ENCODE peak calls at places on chromosomes 4 and X, in ten cellular contexts. A is fibroblast of mammary gland, Y is ascending aorta, K is neural progenitor cell, F is HL-60, T is cardiac muscle cell, Z is natural killer cell, Q is stomach, H is breast epithelium, U is tibial nerve. G is an unnamed sample.

GRCh38 chr4:3613980-3614730 is 81.9 kb upstream of the LRPAP1 start:
- DNase-seq in K (no peak), Y (no peak), Q (no peak), A (no peak), Z (no peak), H (peak), U (no peak), F (no peak), T (peak), G (no peak)

GRCh38 chr4:24209891-24210290 is 320.0 kb upstream of the PPARGC1A start:
- DNase-seq in Q (no peak), Z (no peak), T (no peak), A (peak), H (no peak), F (no peak), Y (no peak), U (no peak), K (no peak), G (no peak)

GRCh38 chr4:20625460-20625859 is 74.8 kb upstream of the PACRGL start:
- DNase-seq in U (no peak), H (no peak), A (no peak), T (no peak), F (peak), Z (no peak), Y (no peak), K (no peak), Q (no peak), G (no peak)

GRCh38 chr4:15065516-15065915 is 63.2 kb downstream of the CPEB2 start:
- DNase-seq in F (no peak), K (no peak), Z (no peak), T (no peak), U (no peak), Y (no peak), Q (no peak), A (no peak), H (no peak), G (no peak)

GRCh38 chr4:116913451-116913850 is 171.9 kb downstream of the TRAM1L1 start:
- DNase-seq in A (no peak), T (no peak), Z (no peak), H (no peak), Y (no peak), Q (no peak), U (no peak), K (no peak), F (no peak), G (no peak)

GRCh38 chr4:128228021-128228571 is 59.5 kb downstream of the PGRMC2 start:
- DNase-seq in H (peak), Z (no peak), A (no peak), U (no peak), Q (peak), K (no peak), T (no peak), F (no peak), Y (no peak), G (no peak)

GRCh38 chr4:117420966-117421365 is 335.6 kb upstream of the TRAM1L1 start:
- DNase-seq in Q (no peak), T (no peak), F (no peak), U (no peak), Y (no peak), A (no peak), K (no peak), Z (no peak), H (no peak), G (no peak)

GRCh38 chr4:155614111-155614762 is 52.4 kb upstream of the GUCY1A1 start:
- DNase-seq in H (no peak), K (no peak), U (no peak), Y (no peak), F (no peak), Z (no peak), T (no peak), A (no peak), Q (no peak), G (no peak)

GRCh38 chrX:146967296-146967695 is 152.8 kb upstream of the CXorf51A start:
- DNase-seq in H (no peak), F (no peak), A (no peak), Z (no peak), Q (no peak), K (no peak), T (no peak), U (no peak), Y (no peak), G (no peak)

GRCh38 chr4:119589165-119589564 is 39.4 kb downstream of the PDE5A start:
- DNase-seq in Y (no peak), H (no peak), Z (no peak), F (no peak), A (peak), Q (no peak), U (no peak), K (no peak), T (no peak), G (no peak)

GRCh38 chrX:112470551-112470950 is 209.2 kb downstream of the LHFPL1 start:
- DNase-seq in A (no peak), Y (no peak), K (no peak), H (no peak), U (no peak), F (no peak), Q (no peak), Z (no peak), T (no peak), G (no peak)

GRCh38 chr4:165709973-165710526 is 163.0 kb upstream of the TLL1 start:
- DNase-seq in Y (no peak), U (no peak), Q (no peak), A (no peak), K (no peak), T (no peak), H (no peak), F (no peak), Z (no peak), G (no peak)

GRCh38 chr4:128386761-128387599 is 99.4 kb upstream of the PGRMC2 start:
- DNase-seq in Y (peak), T (no peak), U (peak), K (no peak), F (peak), Q (peak), Z (no peak), H (peak), A (peak), G (no peak)

GRCh38 chrX:30620980-30621716 is 32.1 kb upstream of the GK start:
- DNase-seq in T (no peak), A (peak), H (no peak), U (no peak), Z (no peak), F (no peak), Q (no peak), K (no peak), Y (no peak), G (no peak)

GRCh38 chrX:9586992-9587392 is 122.1 kb downstream of the TBL1X start:
- DNase-seq in K (peak), Q (no peak), A (no peak), Y (peak), F (no peak), U (no peak), H (no peak), Z (no peak), T (peak), G (no peak)

GRCh38 chrX:15749642-15750610 is 11.9 kb downstream of the CA5B start:
- DNase-seq in U (no peak), H (peak), A (peak), Q (peak), Y (peak), Z (no peak), K (no peak), F (no peak), T (no peak), G (no peak)

GRCh38 chr4:150256841-150257273 is 178.6 kb downstream of the DCLK2 start:
- DNase-seq in T (no peak), U (no peak), A (no peak), Q (no peak), Z (no peak), Y (peak), K (no peak), H (no peak), F (no peak), G (no peak)

GRCh38 chr4:165129924-165130323 is 17.3 kb upstream of the TMEM192 start:
- DNase-seq in T (no peak), Q (no peak), A (no peak), Y (no peak), Z (no peak), K (no peak), U (no peak), F (no peak), H (no peak), G (no peak)

GRCh38 chr4:154612472-154613414 is at the start of gene FGG:
- DNase-seq in U (no peak), Q (no peak), T (no peak), H (no peak), K (no peak), F (no peak), Y (no peak), A (no peak), Z (no peak), G (no peak)

GRCh38 chr4:76725039-76725438 is 172.9 kb downstream of the SOWAHB start:
- DNase-seq in Q (no peak), H (no peak), T (no peak), F (no peak), A (no peak), Y (no peak), Z (no peak), K (no peak), U (no peak), G (no peak)

GRCh38 chr4:13542577-13543042 is 1.7 kb downstream of the NKX3-2 start:
- DNase-seq in Z (no peak), K (no peak), U (no peak), T (no peak), H (no peak), Q (no peak), A (no peak), Y (no peak), F (no peak), G (no peak)

GRCh38 chr4:127997534-127998388 is 32.6 kb downstream of the ABHD18 start:
- DNase-seq in K (no peak), A (peak), Z (no peak), U (no peak), T (peak), F (peak), Y (no peak), H (no peak), Q (no peak), G (no peak)

GRCh38 chrX:78092296-78092695 is 11.8 kb upstream of the PGK1 start:
- DNase-seq in K (peak), T (peak), Z (no peak), F (no peak), Q (no peak), A (peak), U (no peak), Y (no peak), H (no peak), G (no peak)

GRCh38 chrX:153868576-153869472 is 17.1 kb downstream of the L1CAM start:
- DNase-seq in H (no peak), F (no peak), Y (no peak), K (no peak), A (no peak), Q (no peak), Z (no peak), T (no peak), U (no peak), G (no peak)

GRCh38 chr4:140943486-140943885 is 187.3 kb upstream of the TBC1D9 start:
- DNase-seq in K (no peak), U (no peak), F (no peak), Q (no peak), Y (no peak), T (no peak), H (no peak), A (peak), Z (no peak), G (no peak)

GRCh38 chrX:115378471-115378870 is 89.0 kb downstream of the LUZP4 start:
- DNase-seq in K (no peak), T (no peak), Z (no peak), Y (no peak), F (no peak), U (no peak), A (peak), Q (no peak), H (no peak), G (no peak)

GRCh38 chr4:32985256-32985655 is 2265.1 kb downstream of the PCDH7 start:
- DNase-seq in A (peak), Q (no peak), H (no peak), T (no peak), Y (no peak), Z (no peak), K (no peak), F (no peak), U (no peak), G (no peak)

GRCh38 chr4:172868271-172868670 is 300.3 kb upstream of the GALNT7 start:
- DNase-seq in Y (no peak), U (no peak), Q (no peak), A (no peak), F (no peak), T (no peak), Z (no peak), H (no peak), K (no peak), G (no peak)

GRCh38 chr4:67927251-67927650 is 36.0 kb downstream of the TMPRSS11A start:
- DNase-seq in H (no peak), Q (no peak), Y (no peak), F (no peak), Z (no peak), U (no peak), K (no peak), A (no peak), T (no peak), G (no peak)

GRCh38 chr4:16869594-16870245 is 28.7 kb downstream of the LDB2 start:
- DNase-seq in Q (no peak), F (no peak), Z (no peak), Y (no peak), H (no peak), A (no peak), T (no peak), U (peak), K (no peak), G (no peak)

GRCh38 chrX:1411331-1411730 is 19.4 kb upstream of the SLC25A6 start:
- DNase-seq in U (no peak), Q (no peak), T (peak), K (no peak), F (no peak), Y (no peak), H (no peak), Z (no peak), A (no peak), G (no peak)

GRCh38 chr4:56158483-56158882 is 209.7 kb downstream of the CEP135 start:
- DNase-seq in K (no peak), F (no peak), T (no peak), Q (no peak), H (no peak), U (no peak), Z (no peak), Y (no peak), A (no peak), G (no peak)

GRCh38 chr4:13543091-13543581 is 1.2 kb downstream of the NKX3-2 start:
- DNase-seq in Y (no peak), U (no peak), F (no peak), Z (no peak), Q (no peak), K (no peak), H (no peak), T (no peak), A (no peak), G (no peak)

GRCh38 chr4:34261799-34262314 is 1982.5 kb downstream of the ARAP2 start:
- DNase-seq in Z (no peak), Q (no peak), Y (no peak), F (no peak), A (no peak), U (no peak), K (peak), T (no peak), H (no peak), G (no peak)

GRCh38 chr4:98027827-98028226 is 115.4 kb downstream of the STPG2 start:
- DNase-seq in F (no peak), Z (no peak), U (no peak), A (peak), H (no peak), T (peak), K (peak), Q (no peak), Y (no peak), G (no peak)

GRCh38 chr4:174626310-174627022 is 104.2 kb upstream of the HPGD start:
- DNase-seq in T (no peak), H (no peak), F (no peak), Q (no peak), A (no peak), U (no peak), Z (no peak), Y (no peak), K (no peak), G (no peak)

GRCh38 chr4:151862766-151863165 is 102.0 kb upstream of the GATB start:
- DNase-seq in T (no peak), K (no peak), F (no peak), H (no peak), Q (no peak), Z (no peak), A (peak), Y (no peak), U (no peak), G (no peak)

GRCh38 chr4:108650212-108651067 is at the start of gene OSTC:
- DNase-seq in T (peak), Q (peak), F (peak), Z (peak), K (peak), U (peak), A (peak), Y (peak), H (peak), G (peak)
- TF ChIP-seq CTCF in T (peak), Q (no peak), F (no peak), Z (no peak), K (peak), U (peak), A (no peak), Y (peak), H (no peak), G (no peak)

GRCh38 chr4:105969575-105969974 is 74.3 kb downstream of the NPNT start:
- DNase-seq in U (no peak), F (no peak), Y (no peak), Z (no peak), Q (no peak), A (no peak), K (no peak), T (no peak), H (no peak), G (no peak)
- TF ChIP-seq CTCF in U (no peak), F (no peak), Y (no peak), Z (no peak), Q (no peak), A (no peak), K (no peak), T (no peak), H (no peak), G (no peak)

GRCh38 chr4:38182334-38182998 is 222.3 kb downstream of the PTTG2 start:
- DNase-seq in Q (no peak), T (no peak), F (no peak), H (no peak), U (no peak), K (no peak), Y (peak), A (no peak), Z (no peak), G (no peak)

GRCh38 chr4:38177792-38178665 is 217.8 kb downstream of the PTTG2 start:
- DNase-seq in K (no peak), H (no peak), Z (peak), Y (peak), F (peak), T (no peak), U (peak), A (peak), Q (peak), G (no peak)

GRCh38 chr4:38179690-38180299 is 219.6 kb downstream of the PTTG2 start:
- DNase-seq in F (peak), T (peak), H (peak), K (peak), Q (peak), U (peak), Y (peak), A (peak), Z (peak), G (no peak)

GRCh38 chr4:38178666-38178995 is 218.4 kb downstream of the PTTG2 start:
- DNase-seq in Q (no peak), A (no peak), K (no peak), U (no peak), F (no peak), T (no peak), Y (no peak), Z (no peak), H (no peak), G (no peak)

GRCh38 chr4:38180456-38180855 is 220.3 kb downstream of the PTTG2 start:
- DNase-seq in Q (no peak), K (no peak), Z (no peak), Y (no peak), U (no peak), F (no peak), T (no peak), H (no peak), A (peak), G (no peak)
- TF ChIP-seq CTCF in Q (no peak), K (peak), Z (no peak), Y (no peak), U (no peak), F (no peak), T (no peak), H (no peak), A (no peak), G (no peak)

DNA sequence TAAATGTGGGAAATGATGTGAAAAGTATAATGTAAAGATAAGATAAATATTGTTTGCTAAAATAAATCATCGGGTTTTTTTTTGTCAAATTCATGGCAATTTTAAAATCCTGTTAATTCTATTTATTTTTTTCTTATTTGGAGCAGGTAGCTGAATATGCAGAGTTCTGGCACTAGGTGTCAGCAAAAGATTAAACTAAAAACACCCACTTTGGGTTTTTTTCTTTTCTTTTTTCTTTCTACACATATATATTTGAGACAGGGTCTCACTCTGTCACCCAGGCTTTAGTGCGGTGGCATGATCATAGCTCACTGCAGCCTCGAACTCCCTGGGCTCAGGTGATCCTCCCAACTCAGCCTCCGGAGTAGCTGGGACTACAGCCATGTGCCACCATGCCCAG is 6.9 kb upstream of the RAP2C start:
- DNase-seq in Y (no peak), T (no peak), H (no peak), Z (no peak), U (no peak), K (no peak), F (no peak), Q (no peak), A (peak), G (no peak)
- TF ChIP-seq CTCF in Y (no peak), T (peak), H (peak), Z (peak), U (peak), K (peak), F (no peak), Q (peak), A (peak), G (peak)

DNA sequence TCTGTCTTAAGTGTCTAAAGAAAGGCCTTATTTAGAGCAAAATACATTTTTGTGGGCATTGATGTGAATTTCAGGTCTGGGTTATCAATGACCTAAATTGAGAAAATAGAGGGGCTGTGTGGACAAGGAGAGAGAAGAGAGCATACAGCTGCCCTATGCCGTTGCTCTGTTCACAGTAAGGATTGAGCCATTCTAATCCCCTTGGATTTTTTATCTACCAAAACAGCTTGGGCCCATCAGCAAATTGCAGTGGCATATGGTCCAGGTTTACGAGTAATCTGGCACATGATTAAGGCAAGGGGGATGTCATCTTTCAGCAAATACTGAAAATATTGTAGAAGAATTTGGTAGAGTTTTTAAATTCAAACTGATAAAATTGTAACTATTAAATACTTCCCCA is 210.2 kb downstream of the ANTXR2 start:
- DNase-seq in U (no peak), Z (no peak), H (no peak), F (no peak), Q (no peak), Y (no peak), K (no peak), A (no peak), T (no peak), G (no peak)
- TF ChIP-seq CTCF in U (no peak), Z (no peak), H (no peak), F (no peak), Q (no peak), Y (no peak), K (no peak), A (no peak), T (no peak), G (no peak)

GRCh38 chrX:152830312-152831305 is at the start of the genes CETN2 and NSDHL:
- DNase-seq in K (peak), Y (peak), F (peak), A (peak), T (peak), H (peak), Q (peak), U (peak), Z (peak), G (peak)
- TF ChIP-seq CTCF in K (no peak), Y (no peak), F (no peak), A (no peak), T (no peak), H (no peak), Q (no peak), U (peak), Z (no peak), G (no peak)

GRCh38 chr4:11529625-11530201 is 101.0 kb upstream of the HS3ST1 start:
- DNase-seq in U (no peak), K (no peak), Y (no peak), H (no peak), A (peak), Z (no peak), Q (peak), T (no peak), F (no peak), G (no peak)

GRCh38 chr4:11532138-11532537 is 103.4 kb upstream of the HS3ST1 start:
- DNase-seq in Y (no peak), A (no peak), U (no peak), F (no peak), Z (no peak), H (no peak), T (no peak), Q (no peak), K (no peak), G (no peak)

GRCh38 chr4:11537846-11538245 is 109.2 kb upstream of the HS3ST1 start:
- DNase-seq in A (no peak), Z (no peak), Y (no peak), H (no peak), Q (no peak), K (no peak), F (no peak), T (no peak), U (no peak), G (no peak)

DNA sequence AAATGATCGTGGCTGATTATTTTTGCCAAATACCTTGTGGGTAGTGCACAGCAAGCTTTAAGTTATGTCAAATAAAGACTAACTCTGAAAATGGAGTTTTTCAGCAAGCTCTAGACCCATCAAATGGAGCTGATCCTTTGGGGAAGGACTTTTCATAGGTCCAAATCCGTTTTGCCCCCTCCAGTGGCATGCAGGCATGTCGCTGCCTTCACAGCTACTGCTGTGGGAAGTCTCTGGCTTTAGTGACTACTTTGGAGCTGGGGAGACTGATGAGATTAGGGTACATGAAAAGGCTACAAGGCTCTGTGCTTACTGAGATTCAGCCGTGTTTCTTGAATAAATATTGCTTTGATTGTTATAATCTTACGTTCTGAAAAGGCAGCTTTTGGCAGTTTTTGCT is 106.6 kb upstream of the HS3ST1 start:
- DNase-seq in F (no peak), T (no peak), K (peak), H (no peak), Q (no peak), Z (no peak), A (no peak), Y (no peak), U (no peak), G (no peak)
- TF ChIP-seq CTCF in F (no peak), T (no peak), K (peak), H (no peak), Q (no peak), Z (no peak), A (no peak), Y (no peak), U (no peak), G (no peak)